ENCODE peak calls at places on chromosomes 11 and 22, in four cellular contexts. K, M, D and H are unnamed samples.

GRCh38 chr11:117037279-117037951 is 60.8 kb downstream of the SIK3 start:
- DNase-seq in K (no peak), M (no peak), D (no peak), H (no peak)

GRCh38 chr22:32853662-32854061 is 52.2 kb downstream of the TIMP3 start:
- DNase-seq in K (no peak), M (no peak), D (no peak), H (no peak)

GRCh38 chr11:112543390-112543789 is 282.7 kb upstream of the PLET1 start:
- DNase-seq in K (no peak), M (no peak), D (no peak), H (no peak)

GRCh38 chr11:101390539-101390938 is 193.3 kb downstream of the TRPC6 start:
- DNase-seq in K (no peak), M (no peak), D (peak), H (no peak)

GRCh38 chr11:61347916-61348461 is 13.7 kb downstream of the CYB561A3 start:
- DNase-seq in K (no peak), M (no peak), D (peak), H (no peak)

GRCh38 chr11:7278314-7278917 is 26.7 kb downstream of the SYT9 start:
- DNase-seq in K (no peak), M (no peak), D (peak), H (no peak)

GRCh38 chr22:38144025-38144405 is 33.5 kb upstream of the BAIAP2L2 start:
- DNase-seq in K (no peak), M (no peak), D (no peak), H (no peak)

GRCh38 chr22:28075260-28075981 is 156.4 kb upstream of the PITPNB start:
- DNase-seq in K (no peak), M (no peak), D (peak), H (no peak)

GRCh38 chr11:73194034-73194507 is 24.0 kb upstream of the P2RY2 start:
- DNase-seq in K (no peak), M (no peak), D (no peak), H (no peak)

GRCh38 chr22:37379085-37379484 is 48.2 kb downstream of the ELFN2 start:
- DNase-seq in K (no peak), M (no peak), D (no peak), H (no peak)

GRCh38 chr11:101723371-101723770 is 139.6 kb upstream of the TRPC6 start:
- DNase-seq in K (no peak), M (no peak), D (no peak), H (no peak)

GRCh38 chr11:82895437-82896091 is 4.7 kb downstream of the PRCP start:
- DNase-seq in K (no peak), M (no peak), D (no peak), H (no peak)

GRCh38 chr11:4495487-4495886 is 13.0 kb downstream of the OR52K1 start:
- DNase-seq in K (no peak), M (no peak), D (peak), H (no peak)

GRCh38 chr22:46055176-46055850 is 78.4 kb upstream of the WNT7B start:
- DNase-seq in K (no peak), M (no peak), D (no peak), H (no peak)

GRCh38 chr11:67410369-67410831 is 5.1 kb upstream of the CARNS1 start:
- DNase-seq in K (no peak), M (no peak), D (no peak), H (no peak)

GRCh38 chr11:33690290-33691050 is 10.2 kb downstream of the C11orf91 start:
- DNase-seq in K (no peak), M (no peak), D (peak), H (no peak)